ENCODE peak calls at places on chromosomes 6 and 20, in eight cellular contexts. L, C, I, X, K, F, D and E are unnamed samples. For H3K9me3, the result is how much of the 10 kb centered on the place peaks cover.

GRCh38 chr6:147564556-147564955 is 56.1 kb downstream of the SAMD5 start:
- DNase-seq in L (peak), C (no peak), I (no peak), X (peak), K (no peak), F (no peak), D (no peak), E (no peak)

GRCh38 chr6:146543940-146544661 is 468 bp downstream of the RAB32 start:
- DNase-seq in L (peak), C (no peak), I (no peak), X (peak), K (peak), F (no peak), D (peak), E (no peak)

GRCh38 chr6:134436950-134437349 is 119.0 kb upstream of the SGK1 start:
- DNase-seq in L (no peak), C (no peak), I (no peak), X (peak), K (no peak), F (no peak), D (no peak), E (no peak)

GRCh38 chr6:21144928-21145327 is 448.6 kb upstream of the SOX4 start:
- DNase-seq in L (no peak), C (no peak), I (no peak), X (no peak), K (no peak), F (peak), D (no peak), E (no peak)

GRCh38 chr20:41369673-41370072 is 3.1 kb upstream of the EMILIN3 start:
- DNase-seq in L (no peak), C (no peak), I (no peak), X (no peak), K (no peak), F (no peak), D (no peak), E (no peak)

GRCh38 chr20:62362590-62362940 is 4.5 kb downstream of the LAMA5 start:
- DNase-seq in L (no peak), C (no peak), I (no peak), X (no peak), K (no peak), F (no peak), D (no peak), E (peak)

GRCh38 chr20:25005220-25005619 is 12.7 kb upstream of the APMAP start:
- DNase-seq in L (peak), C (peak), I (no peak), X (peak), K (peak), F (no peak), D (no peak), E (no peak)

GRCh38 chr6:136226027-136226673 is 24.0 kb downstream of the MTFR2 start:
- DNase-seq in L (peak), C (peak), I (peak), X (peak), K (peak), F (peak), D (peak), E (peak)

GRCh38 chr6:11621119-11621518 is 83.6 kb downstream of the TMEM170B start:
- DNase-seq in L (no peak), C (peak), I (no peak), X (no peak), K (no peak), F (no peak), D (no peak), E (peak)

GRCh38 chr6:136784910-136785746 is 7.1 kb downstream of the MAP3K5 start:
- DNase-seq in L (no peak), C (peak), I (no peak), X (no peak), K (peak), F (no peak), D (peak), E (no peak)

GRCh38 chr6:84526631-84527030 is 237.8 kb downstream of the TBX18 start:
- DNase-seq in L (no peak), C (no peak), I (no peak), X (no peak), K (no peak), F (no peak), D (no peak), E (no peak)

GRCh38 chr6:132797975-132798819 is at the start of gene SLC18B1:
- DNase-seq in L (peak), C (peak), I (peak), X (peak), K (peak), F (peak), D (peak), E (peak)

GRCh38 chr6:158041788-158042187 is 60.1 kb downstream of the SYNJ2 start:
- DNase-seq in L (no peak), C (no peak), I (no peak), X (no peak), K (no peak), F (no peak), D (peak), E (no peak)

DNA sequence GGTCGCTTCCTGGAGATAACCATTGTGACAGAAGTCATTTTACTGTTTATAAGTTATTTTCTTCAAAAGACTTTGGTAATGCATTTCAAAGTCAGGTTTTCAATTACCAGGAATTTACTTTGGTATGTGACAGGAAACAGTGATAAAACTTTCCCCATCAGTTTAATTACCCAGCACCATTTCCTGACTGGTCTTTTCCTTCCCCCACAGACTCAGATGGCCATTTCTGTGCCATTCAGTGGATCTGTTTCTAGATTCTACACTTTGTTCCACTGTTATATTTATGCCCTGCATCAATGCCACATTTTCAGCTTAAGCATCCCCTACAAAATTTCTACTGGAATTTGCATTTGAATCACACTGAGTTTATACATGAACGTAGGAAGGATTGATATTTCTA is 16.3 kb downstream of the RRBP1 start:
- DNase-seq in L (no peak), C (no peak), I (no peak), X (no peak), K (no peak), F (no peak), D (no peak), E (no peak)
- H3K4me3 ChIP-seq in L (no peak), C (no peak), I (no peak), X (no peak), K (no peak), F (no peak), D (no peak), E (no peak)

GRCh38 chr6:170099387-170099786 is 191.5 kb downstream of the DLL1 start:
- DNase-seq in L (no peak), C (no peak), I (peak), X (no peak), K (peak), F (no peak), D (no peak), E (no peak)
- H3K9me3 ChIP-seq in L (under half), C (under half), I (under half), X (half or more), K (under half), F (under half), D (under half), E (under half)

DNA sequence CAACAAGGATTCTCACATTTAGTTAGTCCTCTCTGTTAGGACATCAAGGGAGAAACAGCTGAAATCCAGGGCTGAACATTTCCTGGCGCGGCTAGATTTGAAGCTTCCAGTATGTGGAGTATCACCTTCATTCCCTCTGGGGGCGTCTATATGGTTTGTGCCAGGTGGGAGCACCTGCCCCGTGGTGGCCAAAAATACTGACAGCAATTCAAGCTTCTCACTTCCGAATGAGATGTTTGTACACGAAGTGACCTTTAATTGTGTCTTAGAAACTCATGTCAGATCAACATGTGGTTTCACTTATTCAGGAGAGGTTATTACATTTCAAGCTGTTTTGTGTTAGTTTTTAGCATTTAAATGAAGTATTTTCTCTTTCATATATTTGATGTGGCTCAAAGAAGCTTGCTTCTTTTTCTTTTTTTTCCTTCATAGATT is 67.3 kb upstream of the ZNF217 start:
- DNase-seq in L (no peak), C (no peak), I (no peak), X (peak), K (no peak), F (no peak), D (no peak), E (no peak)
- H3K4me3 ChIP-seq in L (no peak), C (no peak), I (peak), X (no peak), K (no peak), F (no peak), D (no peak), E (no peak)

DNA sequence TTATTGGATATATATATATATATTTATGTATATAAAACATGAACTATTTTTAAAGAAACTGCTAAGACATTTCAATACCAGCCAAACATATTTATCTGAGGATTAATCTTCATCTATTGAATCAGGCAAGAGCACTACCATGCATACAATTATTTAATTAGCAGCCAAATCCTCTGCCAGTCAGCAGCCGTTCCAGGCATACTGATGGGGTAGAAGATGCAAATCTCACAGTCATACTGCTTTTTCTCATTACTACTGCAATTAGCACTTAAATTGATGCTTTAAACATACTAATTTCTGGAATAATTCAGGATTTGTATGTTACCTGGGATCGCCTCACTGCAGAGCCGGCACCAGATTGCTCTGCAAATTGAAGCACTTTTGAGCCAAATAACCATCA is 49.9 kb upstream of the SIM1 start:
- DNase-seq in L (no peak), C (no peak), I (no peak), X (no peak), K (no peak), F (peak), D (no peak), E (no peak)
- H3K9me3 ChIP-seq in L (under half), C (under half), I (under half), X (under half), K (under half), F (under half), D (under half), E (under half)

DNA sequence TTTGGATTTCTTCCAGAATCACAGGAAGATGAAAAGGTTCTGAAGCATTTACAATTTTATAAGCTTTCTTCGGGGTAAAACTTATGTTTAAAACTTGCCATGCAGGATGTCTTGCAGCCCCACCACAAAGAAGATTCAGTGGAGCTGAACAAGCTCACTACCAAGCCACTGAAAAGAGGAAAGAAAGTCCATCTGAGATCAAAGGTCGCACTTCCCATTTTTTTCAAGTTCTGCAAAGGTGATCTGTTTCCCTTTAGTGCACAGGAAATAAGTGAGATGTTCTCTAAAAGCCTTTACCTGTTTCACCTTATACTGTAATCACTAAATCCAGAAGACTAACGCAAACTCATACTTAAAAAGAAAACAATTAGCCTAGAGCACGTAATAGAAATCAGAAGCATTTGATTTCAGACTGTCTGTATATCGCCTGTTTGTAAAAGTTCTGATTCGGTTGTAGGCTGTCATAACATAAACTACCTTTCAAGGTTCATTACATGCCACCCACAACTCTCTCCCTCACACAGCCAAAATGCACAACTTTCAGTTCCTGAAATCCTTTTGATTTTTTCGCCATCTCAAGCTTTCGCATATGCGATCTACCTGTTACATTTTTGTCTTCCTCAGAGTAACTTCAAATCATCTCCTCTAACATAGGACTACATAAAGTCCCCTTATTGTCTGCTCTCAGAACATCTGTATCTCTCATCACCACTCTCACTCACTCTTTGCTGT is 1.8 kb downstream of the ECHDC1 start:
- DNase-seq in L (no peak), C (no peak), I (no peak), X (no peak), K (no peak), F (no peak), D (no peak), E (no peak)
- H3K4me3 ChIP-seq in L (peak), C (no peak), I (peak), X (peak), K (no peak), F (peak), D (no peak), E (peak)

DNA sequence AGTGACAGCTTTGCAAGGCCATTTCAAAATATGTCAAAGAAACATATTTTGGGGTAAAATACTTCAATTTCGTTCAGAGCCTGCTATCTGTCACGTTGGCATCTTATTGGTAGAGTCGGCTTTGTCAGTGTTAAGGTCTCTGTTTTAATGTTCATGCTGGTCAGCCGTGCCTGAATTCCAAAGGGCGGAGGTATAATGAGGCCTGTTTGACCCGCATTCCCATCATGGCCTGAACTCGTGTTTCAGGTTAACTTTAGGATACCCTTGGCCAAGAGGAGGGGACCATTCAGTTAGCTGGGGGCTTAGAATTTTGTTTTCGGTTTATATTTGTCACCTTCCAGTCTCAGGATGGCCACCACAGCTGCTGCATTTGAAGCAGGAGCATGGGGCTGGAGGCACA is 236.4 kb downstream of the NFATC2 start:
- DNase-seq in L (no peak), C (no peak), I (no peak), X (no peak), K (no peak), F (no peak), D (no peak), E (no peak)
- H3K9me3 ChIP-seq in L (under half), C (under half), I (under half), X (under half), K (under half), F (under half), D (under half), E (under half)

DNA sequence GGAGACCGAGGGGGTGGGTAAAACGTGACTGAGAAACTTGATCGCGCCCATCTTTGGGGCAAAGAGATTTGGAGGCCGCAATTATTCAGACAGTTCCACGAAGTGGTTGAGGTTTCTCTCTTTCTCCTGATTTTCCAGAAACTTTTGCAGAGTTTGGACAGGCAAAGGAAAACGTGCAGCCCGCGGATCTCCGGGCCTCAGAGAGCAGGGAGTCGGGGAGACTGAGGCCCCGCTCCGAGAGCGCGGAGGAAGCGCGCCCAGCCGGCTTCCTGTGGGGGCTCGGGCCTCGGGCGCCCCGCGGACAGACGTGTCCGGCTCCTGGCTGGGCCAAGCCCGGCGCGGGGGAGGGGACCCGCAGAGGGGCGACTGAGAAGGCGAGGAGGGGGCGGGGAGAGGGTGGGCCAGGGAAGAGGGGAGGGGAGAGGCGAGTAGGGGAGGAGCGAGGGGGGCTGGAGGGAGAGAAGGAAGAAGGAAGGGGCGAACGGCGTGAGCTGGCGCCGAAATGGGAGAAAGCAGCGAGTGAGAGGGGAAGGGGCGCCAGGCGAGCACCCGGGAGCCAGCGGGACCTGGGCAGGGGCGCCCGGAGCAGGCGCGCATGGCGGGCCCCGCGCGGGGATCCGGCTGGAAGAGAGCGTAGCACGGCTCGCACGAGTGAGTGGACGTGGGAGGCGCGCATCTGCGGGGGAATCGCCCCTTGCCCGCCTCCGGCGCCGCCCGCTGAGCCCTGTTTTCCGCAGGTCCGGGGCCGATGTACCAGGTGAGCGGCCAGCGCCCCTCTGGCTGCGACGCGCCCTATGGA is at the start of gene MDFI:
- DNase-seq in L (peak), C (no peak), I (no peak), X (no peak), K (peak), F (peak), D (no peak), E (peak)
- H3K4me3 ChIP-seq in L (peak), C (no peak), I (peak), X (no peak), K (peak), F (peak), D (peak), E (peak)